ENCODE peak calls at places on chromosomes 1 and 21, in nine cellular contexts. B, S, T, K, C, P, Q, J and U are unnamed samples. For H3K4me1, H3K9me3 and H3K27me3, the result is how much of the 10 kb centered on the place peaks cover.

GRCh38 chr21:45260191-45260795 is 27.4 kb downstream of the POFUT2 start:
- DNase-seq in B (no peak), S (peak), T (no peak), K (no peak), C (no peak), P (no peak), Q (no peak), J (no peak), U (no peak)

GRCh38 chr1:22313321-22313720 is 138.3 kb upstream of the ZBTB40 start:
- DNase-seq in B (no peak), S (no peak), T (no peak), K (no peak), C (no peak), P (no peak), Q (no peak), J (no peak), U (no peak)

GRCh38 chr1:247287460-247287859 is 31.6 kb downstream of the VN1R5 start:
- DNase-seq in B (no peak), S (peak), T (no peak), K (no peak), C (no peak), P (no peak), Q (no peak), J (no peak), U (no peak)

GRCh38 chr1:216119600-216119999 is 303.6 kb downstream of the USH2A start:
- DNase-seq in B (no peak), S (no peak), T (no peak), K (no peak), C (no peak), P (no peak), Q (no peak), J (peak), U (no peak)

GRCh38 chr1:97204468-97204867 is 482.9 kb downstream of the PTBP2 start:
- DNase-seq in B (no peak), S (no peak), T (no peak), K (no peak), C (no peak), P (no peak), Q (no peak), J (no peak), U (no peak)

GRCh38 chr1:145918992-145919939 is 749 bp upstream of the PEX11B start:
- DNase-seq in B (peak), S (peak), T (peak), K (peak), C (peak), P (no peak), Q (peak), J (peak), U (peak)

GRCh38 chr1:92478393-92478792 is 8.3 kb downstream of the GFI1 start:
- DNase-seq in B (no peak), S (no peak), T (no peak), K (no peak), C (no peak), P (no peak), Q (no peak), J (no peak), U (no peak)

GRCh38 chr1:234585333-234586055 is 24.5 kb downstream of the IRF2BP2 start:
- DNase-seq in B (no peak), S (no peak), T (no peak), K (no peak), C (no peak), P (no peak), Q (no peak), J (no peak), U (peak)

GRCh38 chr1:233293556-233294446 is 1.7 kb downstream of the PCNX2 start:
- DNase-seq in B (no peak), S (no peak), T (no peak), K (no peak), C (no peak), P (no peak), Q (no peak), J (no peak), U (no peak)

GRCh38 chr1:121519042-121519755 is 334.4 kb downstream of the SRGAP2C start:
- DNase-seq in B (peak), S (peak), T (peak), K (peak), C (peak), P (peak), Q (peak), J (peak), U (peak)

GRCh38 chr1:200802865-200803512 is 64.3 kb downstream of the CAMSAP2 start:
- DNase-seq in B (peak), S (peak), T (peak), K (peak), C (peak), P (peak), Q (peak), J (peak), U (peak)

GRCh38 chr1:244796719-244797406 is 38.6 kb upstream of the COX20 start:
- DNase-seq in B (no peak), S (peak), T (peak), K (no peak), C (peak), P (peak), Q (no peak), J (peak), U (no peak)

GRCh38 chr1:81799939-81800740 is 594 bp upstream of the ADGRL2 start:
- DNase-seq in B (peak), S (peak), T (peak), K (peak), C (no peak), P (no peak), Q (peak), J (no peak), U (peak)

GRCh38 chr1:208089971-208090755 is 154.0 kb downstream of the PLXNA2 start:
- DNase-seq in B (peak), S (no peak), T (no peak), K (no peak), C (no peak), P (no peak), Q (peak), J (no peak), U (no peak)

GRCh38 chr1:61054636-61055035 is 27.7 kb upstream of the NFIA start:
- DNase-seq in B (no peak), S (peak), T (peak), K (no peak), C (no peak), P (no peak), Q (no peak), J (no peak), U (peak)

GRCh38 chr1:2037314-2037979 is 12.8 kb upstream of the PRKCZ start:
- DNase-seq in B (no peak), S (no peak), T (no peak), K (no peak), C (no peak), P (no peak), Q (no peak), J (no peak), U (no peak)

GRCh38 chr1:209875510-209875909 is 47.7 kb downstream of the UTP25 start:
- DNase-seq in B (no peak), S (peak), T (peak), K (no peak), C (no peak), P (no peak), Q (no peak), J (peak), U (no peak)

GRCh38 chr21:28018741-28019669 is 973.7 kb downstream of the LTN1 start:
- DNase-seq in B (peak), S (peak), T (peak), K (peak), C (no peak), P (no peak), Q (no peak), J (no peak), U (peak)

GRCh38 chr21:17921579-17922530 is 102.7 kb upstream of the C21orf91 start:
- DNase-seq in B (no peak), S (no peak), T (no peak), K (no peak), C (no peak), P (no peak), Q (no peak), J (no peak), U (no peak)

GRCh38 chr1:198918920-198919319 is 280.1 kb downstream of the PTPRC start:
- DNase-seq in B (no peak), S (no peak), T (no peak), K (no peak), C (no peak), P (no peak), Q (no peak), J (no peak), U (no peak)

GRCh38 chr1:198669023-198669698 is 30.3 kb downstream of the PTPRC start:
- DNase-seq in B (no peak), S (no peak), T (no peak), K (no peak), C (peak), P (no peak), Q (no peak), J (peak), U (no peak)

DNA sequence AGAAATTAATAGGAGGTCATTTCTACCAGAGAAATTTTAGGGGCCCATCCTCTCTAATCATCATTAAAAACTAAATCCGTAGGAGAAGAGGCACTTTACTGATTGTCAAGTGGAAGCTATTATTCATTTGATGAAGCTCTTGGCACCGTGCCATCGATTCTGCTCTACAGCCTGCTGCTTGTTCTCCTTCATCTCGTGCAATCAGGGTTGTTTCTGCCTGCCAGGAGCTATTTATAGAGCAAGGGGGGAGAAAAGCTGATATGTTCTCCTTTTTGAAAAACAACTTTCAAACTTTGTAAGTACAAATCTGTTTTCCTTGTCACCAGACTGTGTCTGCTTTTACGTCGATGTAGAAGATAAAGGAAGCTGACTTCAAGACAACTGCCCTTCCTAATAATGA is 169.7 kb upstream of the LHX8 start:
- DNase-seq in B (no peak), S (no peak), T (peak), K (no peak), C (no peak), P (no peak), Q (no peak), J (no peak), U (no peak)
- H3K4me1 ChIP-seq in B (under half), S (under half), T (under half), K (under half), C (under half), P (under half), Q (under half), J (under half), U (under half)

GRCh38 chr1:223848536-223848935 is 2.8 kb upstream of the TP53BP2 start:
- DNase-seq in B (no peak), S (no peak), T (no peak), K (no peak), C (no peak), P (no peak), Q (no peak), J (no peak), U (no peak)
- H3K9me3 ChIP-seq in B (under half), S (under half), T (under half), K (under half), C (under half), P (under half), Q (under half), J (under half), U (under half)

GRCh38 chr21:16058896-16059295 is 329.1 kb downstream of the USP25 start:
- DNase-seq in B (no peak), S (no peak), T (no peak), K (no peak), C (no peak), P (no peak), Q (no peak), J (no peak), U (no peak)

GRCh38 chr21:16059981-16060380 is 330.2 kb downstream of the USP25 start:
- DNase-seq in B (no peak), S (no peak), T (no peak), K (peak), C (no peak), P (no peak), Q (no peak), J (no peak), U (no peak)

GRCh38 chr21:16061194-16061593 is 331.4 kb downstream of the USP25 start:
- DNase-seq in B (peak), S (no peak), T (no peak), K (no peak), C (no peak), P (no peak), Q (no peak), J (no peak), U (no peak)
- H3K27me3 ChIP-seq in B (under half), S (under half), T (under half), K (under half), C (under half), P (under half), Q (under half), J (under half), U (under half)

DNA sequence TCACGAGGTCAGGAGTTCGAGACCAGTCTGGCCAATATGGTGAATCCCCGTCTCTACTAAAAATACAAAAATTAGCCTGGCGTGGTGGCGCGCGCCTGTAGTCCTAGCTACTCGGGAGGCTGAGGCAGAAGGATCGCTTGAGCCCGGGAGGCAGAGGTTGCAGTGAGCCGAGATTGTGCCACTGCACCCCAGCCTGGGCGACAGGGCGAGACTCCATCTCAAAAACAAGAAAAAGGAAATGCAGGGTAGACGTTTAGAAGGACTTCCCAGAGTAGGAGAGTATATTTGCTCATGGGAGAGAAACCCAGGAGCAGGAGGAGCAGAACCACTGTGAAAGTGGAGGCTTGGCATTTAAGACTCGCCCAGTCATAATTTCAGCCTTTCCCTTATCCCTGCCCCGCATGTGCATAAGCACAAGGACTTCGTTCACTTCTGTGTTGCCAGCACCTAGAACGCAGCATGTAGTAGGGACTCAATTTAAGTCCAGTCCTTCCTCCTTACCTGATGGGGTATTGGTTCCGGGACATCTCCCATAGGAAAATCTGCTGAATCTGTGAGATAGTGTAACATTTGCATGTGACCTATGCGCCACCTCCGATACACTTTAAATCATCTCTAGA is 5.2 kb upstream of the MEF2D start:
- DNase-seq in B (no peak), S (no peak), T (no peak), K (no peak), C (no peak), P (no peak), Q (no peak), J (no peak), U (no peak)
- H3K4me1 ChIP-seq in B (half or more), S (under half), T (half or more), K (under half), C (half or more), P (half or more), Q (half or more), J (half or more), U (half or more)